ENCODE peak calls at places on chromosomes 7 and 10, in six cellular contexts. U is WERI-Rb-1, V is lower lobe of right lung, J is T follicular helper cell, Z is anterior cingulate cortex, G is NCI-H2029. C is an unnamed sample.
A peak's percentile ranks its signal among the peaks of the same experiment; 100 is the strongest.

GRCh38 chr10:75236178-75236825 is 545 bp upstream of the COMTD1 start:
- DNase-seq in U (no peak), V (no peak), J (no peak), Z (no peak), G (no peak), C (no peak)

GRCh38 chr7:50960621-50961310 is 178.1 kb upstream of the GRB10 start:
- DNase-seq in U (no peak), V (no peak), J (no peak), Z (no peak), G (peak; percentile 74), C (no peak)

GRCh38 chr7:55245271-55245723 is 119.8 kb upstream of the LANCL2 start:
- DNase-seq in U (no peak), V (no peak), J (no peak), Z (peak; percentile 14), G (no peak), C (no peak)

GRCh38 chr10:122475130-122475529 is 13.8 kb downstream of the HTRA1 start:
- DNase-seq in U (peak; percentile 41), V (no peak), J (no peak), Z (peak; percentile 82), G (no peak), C (no peak)

GRCh38 chr7:2002561-2003450 is 229.9 kb downstream of the MAD1L1 start:
- DNase-seq in U (no peak), V (peak; percentile 38), J (no peak), Z (no peak), G (no peak), C (peak; percentile 71)

GRCh38 chr10:128087884-128088695 is 38.1 kb downstream of the MKI67 start:
- DNase-seq in U (peak; percentile 65), V (no peak), J (no peak), Z (no peak), G (no peak), C (no peak)

GRCh38 chr10:93741367-93741766 is 16.4 kb upstream of the LGI1 start:
- DNase-seq in U (no peak), V (no peak), J (no peak), Z (no peak), G (no peak), C (no peak)

GRCh38 chr10:16497911-16498310 is 23.8 kb downstream of the C1QL3 start:
- DNase-seq in U (no peak), V (no peak), J (no peak), Z (no peak), G (no peak), C (no peak)

GRCh38 chr10:507355-507699 is 182.1 kb downstream of the DIP2C start:
- DNase-seq in U (no peak), V (no peak), J (no peak), Z (no peak), G (no peak), C (no peak)

GRCh38 chr10:73867871-73868631 is 6.3 kb downstream of the CAMK2G start:
- DNase-seq in U (no peak), V (no peak), J (no peak), Z (no peak), G (no peak), C (no peak)

GRCh38 chr10:47381427-47382379 is 2.4 kb downstream of the ZNF488 start:
- DNase-seq in U (no peak), V (no peak), J (no peak), Z (no peak), G (no peak), C (no peak)

GRCh38 chr10:15824498-15824897 is 35.8 kb downstream of the MINDY3 start:
- DNase-seq in U (no peak), V (no peak), J (no peak), Z (no peak), G (no peak), C (no peak)

GRCh38 chr7:135745702-135746312 is 2.8 kb downstream of the FAM180A start:
- DNase-seq in U (no peak), V (no peak), J (no peak), Z (no peak), G (no peak), C (no peak)

GRCh38 chr10:77873558-77874380 is 52.8 kb downstream of the DLG5 start:
- DNase-seq in U (no peak), V (no peak), J (no peak), Z (peak; percentile 28), G (peak; percentile 80), C (peak; percentile 88)

GRCh38 chr7:33155811-33156210 is 26.4 kb downstream of the BBS9 start:
- DNase-seq in U (no peak), V (no peak), J (no peak), Z (no peak), G (no peak), C (no peak)

GRCh38 chr10:16016688-16017087 is 156.4 kb upstream of the MINDY3 start:
- DNase-seq in U (no peak), V (no peak), J (no peak), Z (no peak), G (no peak), C (no peak)

GRCh38 chr7:105600720-105601550 is 19.6 kb upstream of the EFCAB10 start:
- DNase-seq in U (peak; percentile 48), V (peak; percentile 60), J (no peak), Z (no peak), G (no peak), C (no peak)

GRCh38 chr7:133601607-133602006 is 348.7 kb downstream of the EXOC4 start:
- DNase-seq in U (no peak), V (no peak), J (no peak), Z (no peak), G (no peak), C (no peak)

GRCh38 chr10:28135258-28135657 is 136.4 kb upstream of the ODAD2 start:
- DNase-seq in U (no peak), V (no peak), J (no peak), Z (no peak), G (no peak), C (no peak)

GRCh38 chr10:77405771-77406241 is 231.8 kb downstream of the KCNMA1 start:
- DNase-seq in U (peak; percentile 87), V (peak; percentile 84), J (no peak), Z (peak; percentile 40), G (peak; percentile 66), C (no peak)

GRCh38 chr10:59674211-59674836 is 35.3 kb downstream of the SLC16A9 start:
- DNase-seq in U (no peak), V (no peak), J (no peak), Z (no peak), G (no peak), C (no peak)

GRCh38 chr10:42952358-42952757 is 124.5 kb upstream of the RET start:
- DNase-seq in U (peak; percentile 34), V (peak; percentile 48), J (no peak), Z (no peak), G (no peak), C (peak; percentile 78)

GRCh38 chr10:86261933-86262665 is 104.5 kb downstream of the GRID1 start:
- DNase-seq in U (peak; percentile 72), V (no peak), J (no peak), Z (no peak), G (peak; percentile 31), C (peak; percentile 59)

GRCh38 chr7:21383833-21384220 is 44.1 kb upstream of the SP4 start:
- DNase-seq in U (no peak), V (no peak), J (no peak), Z (no peak), G (no peak), C (no peak)

GRCh38 chr7:2275101-2275500 is 33.1 kb downstream of the NUDT1 start:
- DNase-seq in U (no peak), V (no peak), J (no peak), Z (no peak), G (no peak), C (no peak)

C was measured in spleen.